ENCODE peak calls at places on chromosomes 5 and 9, in six cellular contexts. L is head of caudate nucleus, R is astrocyte, C is hepatic stellate cell, B is HT1080, I is left ventricle myocardium superior. Z is an unnamed sample.

GRCh38 chr5:176466245-176466871 is 18.2 kb downstream of the FAF2 start:
- DNase-seq in R (peak; percentile 76), I (no peak), B (no peak), L (no peak), C (no peak), Z (no peak)

GRCh38 chr9:12843735-12844134 is 68.9 kb downstream of the LURAP1L start:
- DNase-seq in B (no peak), I (no peak), C (no peak), R (peak; percentile 34), L (no peak), Z (no peak)

GRCh38 chr5:116011046-116011445 is 21.2 kb upstream of the ARL14EPL start:
- DNase-seq in R (no peak), L (no peak), C (peak; percentile 5), B (no peak), I (no peak), Z (no peak)

GRCh38 chr5:127785098-127785927 is 82.1 kb downstream of the CCDC192 start:
- DNase-seq in L (no peak), I (no peak), B (peak; percentile 82), C (peak; percentile 64), R (peak; percentile 97), Z (no peak)

GRCh38 chr5:61587120-61587519 is 255.1 kb downstream of the ZSWIM6 start:
- DNase-seq in C (no peak), L (no peak), B (peak; percentile 50), I (no peak), R (peak; percentile 90), Z (no peak)

GRCh38 chr5:82104872-82105271 is 133.0 kb downstream of the ATG10 start:
- DNase-seq in C (no peak), L (no peak), I (no peak), B (no peak), R (no peak), Z (no peak)

GRCh38 chr5:135881244-135881643 is 14.4 kb downstream of the IL9 start:
- DNase-seq in C (no peak), L (peak; percentile 68), B (no peak), I (no peak), R (no peak), Z (peak; percentile 26)

GRCh38 chr5:132265336-132266030 is 8.0 kb downstream of the PDLIM4 start:
- DNase-seq in C (peak; percentile 98), B (peak; percentile 96), I (peak; percentile 52), L (no peak), R (peak; percentile 92), Z (no peak)

GRCh38 chr5:18113724-18114123 is 479.5 kb downstream of the TAF11L14 start:
- DNase-seq in R (no peak), I (no peak), L (peak; percentile 10), B (no peak), C (no peak), Z (peak; percentile 32)

GRCh38 chr5:147801461-147801860 is 18.9 kb upstream of the JAKMIP2 start:
- DNase-seq in L (no peak), C (no peak), I (no peak), B (no peak), R (no peak), Z (no peak)

GRCh38 chr9:89742660-89743059 is 137.8 kb downstream of the GADD45G start:
- DNase-seq in I (no peak), L (no peak), R (no peak), C (no peak), B (no peak), Z (no peak)

GRCh38 chr9:32738501-32739172 is 44.7 kb upstream of the TMEM215 start:
- DNase-seq in I (no peak), B (peak; percentile 72), L (no peak), R (peak; percentile 11), C (no peak), Z (no peak)